ENCODE peak calls at places on chromosome 3, in five cellular contexts. P is sigmoid colon, V is tibial artery, N is AG04449, E is bronchial epithelial cell. F is an unnamed sample.
A peak's percentile ranks its signal among the peaks of the same experiment; 100 is the strongest.

GRCh38 chr3:48372377-48372770 is 355 bp downstream of the FBXW12 start:
- DNase-seq in N (no peak), E (no peak), V (no peak), P (no peak), F (no peak)

GRCh38 chr3:143207338-143207961 is 87.9 kb downstream of the CHST2 start:
- DNase-seq in N (peak; percentile 10), V (no peak), P (no peak), E (peak; percentile 7), F (peak; percentile 80)

GRCh38 chr3:47984089-47984759 is 32.0 kb downstream of the MAP4 start:
- DNase-seq in E (peak; percentile 40), P (no peak), V (no peak), N (peak; percentile 50), F (no peak)

GRCh38 chr3:136078421-136079364 is 113.2 kb downstream of the PPP2R3A start:
- DNase-seq in N (no peak), V (no peak), P (no peak), E (peak; percentile 47), F (no peak)

GRCh38 chr3:100159564-100160153 is 45.4 kb upstream of the FILIP1L start:
- DNase-seq in E (peak; percentile 38), N (peak; percentile 46), P (no peak), V (no peak), F (no peak)

GRCh38 chr3:49007771-49008528 is 759 bp downstream of the WDR6 start:
- DNase-seq in N (no peak), V (peak; percentile 87), P (peak; percentile 97), E (peak; percentile 52), F (peak; percentile 87)

GRCh38 chr3:152825566-152825965 is 9.4 kb upstream of the P2RY1 start:
- DNase-seq in N (no peak), E (no peak), P (no peak), V (no peak), F (no peak)

GRCh38 chr3:50028336-50028735 is 60.4 kb upstream of the RBM5 start:
- DNase-seq in V (no peak), N (peak; percentile 50), E (no peak), P (no peak), F (no peak)

GRCh38 chr3:43710607-43711006 is 19.9 kb downstream of the ABHD5 start:
- DNase-seq in V (no peak), E (no peak), N (no peak), P (no peak), F (no peak)

GRCh38 chr3:177823701-177824189 is 626.5 kb upstream of the TBL1XR1 start:
- DNase-seq in P (peak; percentile 57), N (no peak), V (no peak), E (no peak), F (no peak)
- H3K4me3 ChIP-seq in P (no peak overlapping the region), N (no peak overlapping the region), V (no peak overlapping the region), E (no peak overlapping the region), F (no peak overlapping the region)

GRCh38 chr3:191355406-191355805 is 25.1 kb upstream of the UTS2B start:
- DNase-seq in N (no peak), E (no peak), V (no peak), P (no peak), F (peak; percentile 59)

GRCh38 chr3:191352014-191352413 is 21.7 kb upstream of the UTS2B start:
- DNase-seq in V (no peak), E (peak; percentile 62), N (no peak), P (no peak), F (no peak)

GRCh38 chr3:191353022-191353777 is 22.9 kb upstream of the UTS2B start:
- DNase-seq in N (no peak), E (no peak), P (no peak), V (no peak), F (no peak)

GRCh38 chr3:191348098-191348497 is 17.8 kb upstream of the UTS2B start:
- DNase-seq in V (no peak), N (no peak), E (no peak), P (no peak), F (no peak)

GRCh38 chr3:191350389-191351090 is 20.2 kb upstream of the UTS2B start:
- DNase-seq in V (no peak), E (peak; percentile 35), N (no peak), P (no peak), F (no peak)
- H3K4me3 ChIP-seq in V (peak overlapping the region; percentile 22), E (no peak overlapping the region), N (no peak overlapping the region), P (no peak overlapping the region), F (no peak overlapping the region)

DNA sequence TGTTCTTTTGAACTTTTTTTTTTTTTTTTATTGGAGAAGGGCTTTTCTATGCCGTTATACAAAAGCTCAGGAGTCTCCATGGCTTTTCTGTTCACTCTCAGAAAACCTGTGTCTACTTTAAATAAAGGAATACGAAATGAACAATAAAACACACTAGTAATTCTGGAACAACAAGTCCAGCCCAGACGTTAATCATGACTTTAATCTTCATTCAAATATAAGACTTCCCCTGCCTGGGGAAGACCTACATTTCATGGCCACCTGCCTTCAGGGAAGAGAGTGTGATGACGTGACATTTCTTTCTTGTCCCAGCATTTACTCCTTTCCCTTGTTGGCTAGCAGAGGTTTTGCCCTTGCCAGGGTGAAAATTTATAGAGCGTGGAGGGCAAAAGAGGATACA is 564.5 kb downstream of the PDCD6IP start:
- DNase-seq in N (no peak), P (no peak), V (no peak), E (no peak), F (no peak)
- H3K4me3 ChIP-seq in N (no peak overlapping the region), P (no peak overlapping the region), V (no peak overlapping the region), E (no peak overlapping the region), F (no peak overlapping the region)

DNA sequence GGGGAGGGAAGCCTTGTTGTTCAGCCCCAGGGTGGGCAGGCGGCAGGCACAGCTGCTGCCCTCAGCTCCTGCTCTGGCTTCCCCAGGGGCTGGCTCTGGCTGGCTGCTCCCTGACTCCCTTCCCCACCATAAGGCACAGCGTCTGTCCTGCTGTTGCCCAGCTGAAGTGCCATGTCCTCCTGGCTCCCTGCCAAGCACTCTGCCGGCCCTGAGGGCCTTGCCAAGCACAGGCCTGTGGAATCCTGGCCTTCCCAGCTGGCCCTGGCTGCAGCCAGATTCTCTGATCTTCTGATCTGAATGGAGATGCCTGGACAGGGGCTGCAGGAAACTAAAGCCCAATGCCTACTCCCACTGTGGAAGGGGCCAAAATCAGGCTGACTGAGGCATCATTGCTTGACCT is 1.1 kb downstream of the IQCF6 start:
- DNase-seq in E (no peak), V (no peak), P (peak; percentile 64), N (no peak), F (no peak)
- H3K4me3 ChIP-seq in E (no peak overlapping the region), V (no peak overlapping the region), P (no peak overlapping the region), N (no peak overlapping the region), F (no peak overlapping the region)

GRCh38 chr3:36365829-36366228 is 14.5 kb upstream of the STAC start:
- DNase-seq in E (no peak), P (no peak), V (no peak), N (no peak), F (no peak)
- H3K4me3 ChIP-seq in E (no peak overlapping the region), P (no peak overlapping the region), V (no peak overlapping the region), N (no peak overlapping the region), F (no peak overlapping the region)

GRCh38 chr3:141239551-141240281 is 8.1 kb downstream of the PXYLP1 start:
- DNase-seq in P (no peak), E (no peak), V (no peak), N (no peak), F (no peak)

GRCh38 chr3:141240290-141241247 is 8.9 kb downstream of the PXYLP1 start:
- DNase-seq in E (peak; percentile 34), N (no peak), P (no peak), V (no peak), F (no peak)

GRCh38 chr3:141242722-141243092 is 11.1 kb downstream of the PXYLP1 start:
- DNase-seq in N (no peak), V (no peak), E (no peak), P (no peak), F (no peak)

GRCh38 chr3:141242035-141242721 is 10.6 kb downstream of the PXYLP1 start:
- DNase-seq in V (peak; percentile 55), N (no peak), P (no peak), E (no peak), F (no peak)

DNA sequence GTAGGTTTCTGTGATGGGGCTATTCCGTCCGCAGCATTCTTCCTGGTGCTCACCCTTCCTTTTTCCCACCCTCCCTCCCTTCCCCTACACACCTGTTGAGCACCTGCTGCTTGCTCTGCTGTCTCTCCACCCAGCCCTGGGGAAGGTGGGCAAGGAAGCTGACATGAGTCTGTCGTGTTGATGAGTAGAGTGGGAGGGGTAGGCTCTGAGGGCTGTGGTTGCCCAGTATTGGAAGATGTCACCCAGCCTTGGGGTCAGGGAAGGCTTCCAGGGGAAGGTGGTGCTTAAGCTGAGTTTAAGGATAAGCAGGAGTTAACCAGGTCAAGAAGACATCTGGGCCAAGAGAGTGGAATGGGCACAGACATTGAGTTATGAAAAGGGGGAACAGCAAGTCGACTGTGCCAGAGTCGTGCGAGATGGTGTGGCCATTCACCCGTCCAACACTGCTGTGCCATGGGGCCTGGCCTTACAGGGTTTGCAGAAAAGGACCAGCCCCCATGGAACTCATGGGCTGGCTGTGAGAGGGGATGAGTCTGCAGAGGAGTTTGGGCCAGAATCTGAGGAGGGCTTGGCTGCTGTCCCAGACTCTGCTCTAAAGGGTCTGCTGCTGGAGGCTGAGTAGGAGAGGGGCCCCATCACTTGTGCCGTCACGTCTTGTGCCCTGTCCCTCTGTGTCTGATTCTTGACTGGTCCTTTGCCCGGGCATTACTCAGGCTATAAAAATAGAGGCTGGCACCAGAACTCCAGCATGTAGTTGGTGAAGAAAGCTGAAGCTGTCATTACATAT is 9.8 kb downstream of the PXYLP1 start:
- DNase-seq in N (no peak), V (peak; percentile 82), E (no peak), P (no peak), F (no peak)
- H3K4me3 ChIP-seq in N (no peak overlapping the region), V (no peak overlapping the region), E (no peak overlapping the region), P (no peak overlapping the region), F (no peak overlapping the region)

GRCh38 chr3:86938706-86939105 is 52.2 kb downstream of the VGLL3 start:
- DNase-seq in E (no peak), N (peak; percentile 99), P (no peak), V (no peak), F (no peak)

GRCh38 chr3:86938305-86938704 is 52.6 kb downstream of the VGLL3 start:
- DNase-seq in V (no peak), E (no peak), N (no peak), P (no peak), F (no peak)

GRCh38 chr3:86934851-86935250 is 56.1 kb downstream of the VGLL3 start:
- DNase-seq in N (no peak), V (no peak), E (peak; percentile 55), P (no peak), F (no peak)

GRCh38 chr3:86942191-86942590 is 48.8 kb downstream of the VGLL3 start:
- DNase-seq in E (no peak), N (no peak), V (no peak), P (no peak), F (no peak)

GRCh38 chr3:86937306-86937791 is 53.6 kb downstream of the VGLL3 start:
- DNase-seq in P (peak; percentile 72), V (no peak), E (peak; percentile 96), N (peak; percentile 97), F (no peak)
- H3K4me3 ChIP-seq in P (no peak overlapping the region), V (no peak overlapping the region), E (no peak overlapping the region), N (no peak overlapping the region), F (no peak overlapping the region)

F was measured in GM06990.